ENCODE peak calls at places on chromosomes 3 and 15, in four cellular contexts. P, L, G and B are unnamed samples.

GRCh38 chr15:49831206-49831965 is 210.5 kb downstream of the DTWD1 start:
- DNase-seq in P (no peak), L (no peak), G (no peak), B (no peak)

GRCh38 chr3:11389570-11390268 is 117.5 kb downstream of the ATG7 start:
- DNase-seq in P (no peak), L (no peak), G (no peak), B (no peak)

GRCh38 chr3:50003216-50003615 is 63.3 kb downstream of the RBM6 start:
- DNase-seq in P (no peak), L (no peak), G (no peak), B (no peak)

GRCh38 chr3:108131105-108131794 is 40.4 kb upstream of the CD47 start:
- DNase-seq in P (no peak), L (peak; percentile 47), G (no peak), B (no peak)

GRCh38 chr15:31274496-31275330 is 51.9 kb upstream of the KLF13 start:
- DNase-seq in P (no peak), L (no peak), G (no peak), B (peak; percentile 13)

GRCh38 chr3:14141602-14142315 is 16.9 kb downstream of the TMEM43 start:
- DNase-seq in P (no peak), L (no peak), G (no peak), B (peak; percentile 0)

GRCh38 chr3:73084170-73084569 is 22.7 kb downstream of the EBLN2 start:
- DNase-seq in P (no peak), L (no peak), G (no peak), B (no peak)

GRCh38 chr3:114527036-114527644 is 233.3 kb downstream of the TIGIT start:
- DNase-seq in P (no peak), L (peak; percentile 8), G (no peak), B (no peak)

GRCh38 chr3:184016820-184017671 is 638 bp downstream of the ABCC5 start:
- DNase-seq in P (peak; percentile 73), L (peak; percentile 69), G (peak; percentile 29), B (peak; percentile 21)

GRCh38 chr3:69443554-69443953 is 57.7 kb upstream of the FRMD4B start:
- DNase-seq in P (no peak), L (no peak), G (no peak), B (no peak)

GRCh38 chr15:98382139-98382538 is 266.2 kb upstream of the IGF1R start:
- DNase-seq in P (no peak), L (no peak), G (no peak), B (no peak)

GRCh38 chr3:63364909-63365308 is 86.8 kb downstream of the SYNPR start:
- DNase-seq in P (no peak), L (no peak), G (no peak), B (peak; percentile 19)